ENCODE peak calls at places on chromosomes 6 and 20, in nine cellular contexts. One of them, this sample, is unnamed.

GRCh38 chr20:38999965-39000910 is 38.1 kb downstream of the DHX35 start:
- DNase-seq in left lung: no peak
- DNase-seq in stimulated activated CD4-positive, alpha-beta T cell treated with anti-CD3 and anti-CD28 coated beads, TNF-alpha, amount 100 ng/mL, for 48 hours: no peak
- DNase-seq in nucleus accumbens: no peak
- DNase-seq in GM04504: no peak
- DNase-seq in activated CD4-positive, CD25-positive, alpha-beta regulatory T cell: no peak
- DNase-seq in stimulated activated CD8-positive, alpha-beta memory T cell treated with anti-CD3 and anti-CD28 coated beads, Interleukin-2, amount 100 ng/mL, for 1 hour: no peak
- DNase-seq in mesenchymal stem cell: no peak
- DNase-seq in HFFc6: no peak
- DNase-seq in this sample: no peak

GRCh38 chr20:37133952-37134351 is 38.2 kb upstream of the RBL1 start:
- DNase-seq in GM04504: no peak
- DNase-seq in stimulated activated CD4-positive, alpha-beta T cell treated with anti-CD3 and anti-CD28 coated beads, TNF-alpha, amount 100 ng/mL, for 48 hours: no peak
- DNase-seq in mesenchymal stem cell: no peak
- DNase-seq in HFFc6: no peak
- DNase-seq in nucleus accumbens: no peak
- DNase-seq in stimulated activated CD8-positive, alpha-beta memory T cell treated with anti-CD3 and anti-CD28 coated beads, Interleukin-2, amount 100 ng/mL, for 1 hour: no peak
- DNase-seq in activated CD4-positive, CD25-positive, alpha-beta regulatory T cell: no peak
- DNase-seq in left lung: no peak
- DNase-seq in this sample: no peak

GRCh38 chr6:7644394-7644793 is 54.4 kb downstream of the SNRNP48 start:
- DNase-seq in activated CD4-positive, CD25-positive, alpha-beta regulatory T cell: no peak
- DNase-seq in left lung: no peak
- DNase-seq in HFFc6: no peak
- DNase-seq in GM04504: no peak
- DNase-seq in nucleus accumbens: no peak
- DNase-seq in stimulated activated CD4-positive, alpha-beta T cell treated with anti-CD3 and anti-CD28 coated beads, TNF-alpha, amount 100 ng/mL, for 48 hours: no peak
- DNase-seq in stimulated activated CD8-positive, alpha-beta memory T cell treated with anti-CD3 and anti-CD28 coated beads, Interleukin-2, amount 100 ng/mL, for 1 hour: no peak
- DNase-seq in mesenchymal stem cell: no peak
- DNase-seq in this sample: no peak

GRCh38 chr20:58306421-58307261 is 2.9 kb upstream of the RAB22A start:
- DNase-seq in mesenchymal stem cell: peak; percentile 65
- DNase-seq in nucleus accumbens: no peak
- DNase-seq in stimulated activated CD8-positive, alpha-beta memory T cell treated with anti-CD3 and anti-CD28 coated beads, Interleukin-2, amount 100 ng/mL, for 1 hour: peak; percentile 51
- DNase-seq in left lung: peak; percentile 79
- DNase-seq in HFFc6: no peak
- DNase-seq in GM04504: no peak
- DNase-seq in activated CD4-positive, CD25-positive, alpha-beta regulatory T cell: peak; percentile 18
- DNase-seq in stimulated activated CD4-positive, alpha-beta T cell treated with anti-CD3 and anti-CD28 coated beads, TNF-alpha, amount 100 ng/mL, for 48 hours: peak; percentile 47
- DNase-seq in this sample: peak; percentile 56

GRCh38 chr6:119887671-119888070 is 538.1 kb upstream of the MAN1A1 start:
- DNase-seq in left lung: no peak
- DNase-seq in mesenchymal stem cell: no peak
- DNase-seq in nucleus accumbens: no peak
- DNase-seq in GM04504: no peak
- DNase-seq in stimulated activated CD4-positive, alpha-beta T cell treated with anti-CD3 and anti-CD28 coated beads, TNF-alpha, amount 100 ng/mL, for 48 hours: no peak
- DNase-seq in activated CD4-positive, CD25-positive, alpha-beta regulatory T cell: no peak
- DNase-seq in HFFc6: no peak
- DNase-seq in stimulated activated CD8-positive, alpha-beta memory T cell treated with anti-CD3 and anti-CD28 coated beads, Interleukin-2, amount 100 ng/mL, for 1 hour: no peak
- DNase-seq in this sample: no peak

GRCh38 chr20:45545754-45546453 is 1.3 kb downstream of the EPPIN start:
- DNase-seq in mesenchymal stem cell: peak; percentile 23
- DNase-seq in stimulated activated CD4-positive, alpha-beta T cell treated with anti-CD3 and anti-CD28 coated beads, TNF-alpha, amount 100 ng/mL, for 48 hours: no peak
- DNase-seq in GM04504: peak; percentile 3
- DNase-seq in left lung: no peak
- DNase-seq in activated CD4-positive, CD25-positive, alpha-beta regulatory T cell: no peak
- DNase-seq in stimulated activated CD8-positive, alpha-beta memory T cell treated with anti-CD3 and anti-CD28 coated beads, Interleukin-2, amount 100 ng/mL, for 1 hour: no peak
- DNase-seq in nucleus accumbens: no peak
- DNase-seq in HFFc6: peak; percentile 14
- DNase-seq in this sample: peak; percentile 56

GRCh38 chr6:157374889-157375443 is 6.0 kb upstream of the ZDHHC14 start:
- DNase-seq in nucleus accumbens: no peak
- DNase-seq in left lung: no peak
- DNase-seq in stimulated activated CD8-positive, alpha-beta memory T cell treated with anti-CD3 and anti-CD28 coated beads, Interleukin-2, amount 100 ng/mL, for 1 hour: no peak
- DNase-seq in activated CD4-positive, CD25-positive, alpha-beta regulatory T cell: no peak
- DNase-seq in HFFc6: no peak
- DNase-seq in mesenchymal stem cell: no peak
- DNase-seq in GM04504: no peak
- DNase-seq in stimulated activated CD4-positive, alpha-beta T cell treated with anti-CD3 and anti-CD28 coated beads, TNF-alpha, amount 100 ng/mL, for 48 hours: no peak
- DNase-seq in this sample: no peak

GRCh38 chr6:106763361-106763760 is 134.0 kb downstream of the QRSL1 start:
- DNase-seq in stimulated activated CD8-positive, alpha-beta memory T cell treated with anti-CD3 and anti-CD28 coated beads, Interleukin-2, amount 100 ng/mL, for 1 hour: no peak
- DNase-seq in activated CD4-positive, CD25-positive, alpha-beta regulatory T cell: no peak
- DNase-seq in mesenchymal stem cell: no peak
- DNase-seq in HFFc6: no peak
- DNase-seq in nucleus accumbens: no peak
- DNase-seq in GM04504: no peak
- DNase-seq in left lung: no peak
- DNase-seq in stimulated activated CD4-positive, alpha-beta T cell treated with anti-CD3 and anti-CD28 coated beads, TNF-alpha, amount 100 ng/mL, for 48 hours: no peak
- DNase-seq in this sample: no peak

GRCh38 chr6:15076565-15076964 is 169.3 kb upstream of the JARID2 start:
- DNase-seq in stimulated activated CD4-positive, alpha-beta T cell treated with anti-CD3 and anti-CD28 coated beads, TNF-alpha, amount 100 ng/mL, for 48 hours: no peak
- DNase-seq in mesenchymal stem cell: no peak
- DNase-seq in HFFc6: no peak
- DNase-seq in nucleus accumbens: no peak
- DNase-seq in GM04504: no peak
- DNase-seq in stimulated activated CD8-positive, alpha-beta memory T cell treated with anti-CD3 and anti-CD28 coated beads, Interleukin-2, amount 100 ng/mL, for 1 hour: no peak
- DNase-seq in activated CD4-positive, CD25-positive, alpha-beta regulatory T cell: no peak
- DNase-seq in left lung: no peak
- DNase-seq in this sample: no peak

GRCh38 chr20:9179193-9179802 is 110.4 kb downstream of the PLCB4 start:
- DNase-seq in left lung: no peak
- DNase-seq in HFFc6: peak; percentile 25
- DNase-seq in GM04504: no peak
- DNase-seq in mesenchymal stem cell: peak; percentile 43
- DNase-seq in stimulated activated CD4-positive, alpha-beta T cell treated with anti-CD3 and anti-CD28 coated beads, TNF-alpha, amount 100 ng/mL, for 48 hours: no peak
- DNase-seq in nucleus accumbens: no peak
- DNase-seq in stimulated activated CD8-positive, alpha-beta memory T cell treated with anti-CD3 and anti-CD28 coated beads, Interleukin-2, amount 100 ng/mL, for 1 hour: no peak
- DNase-seq in activated CD4-positive, CD25-positive, alpha-beta regulatory T cell: no peak
- DNase-seq in this sample: no peak

GRCh38 chr6:39206250-39206721 is 23.0 kb downstream of the KCNK5 start:
- DNase-seq in stimulated activated CD4-positive, alpha-beta T cell treated with anti-CD3 and anti-CD28 coated beads, TNF-alpha, amount 100 ng/mL, for 48 hours: no peak
- DNase-seq in left lung: no peak
- DNase-seq in GM04504: no peak
- DNase-seq in HFFc6: no peak
- DNase-seq in activated CD4-positive, CD25-positive, alpha-beta regulatory T cell: no peak
- DNase-seq in nucleus accumbens: no peak
- DNase-seq in mesenchymal stem cell: no peak
- DNase-seq in stimulated activated CD8-positive, alpha-beta memory T cell treated with anti-CD3 and anti-CD28 coated beads, Interleukin-2, amount 100 ng/mL, for 1 hour: no peak
- DNase-seq in this sample: no peak

GRCh38 chr20:63028461-63028921 is 21.7 kb upstream of the BHLHE23 start:
- DNase-seq in activated CD4-positive, CD25-positive, alpha-beta regulatory T cell: no peak
- DNase-seq in stimulated activated CD8-positive, alpha-beta memory T cell treated with anti-CD3 and anti-CD28 coated beads, Interleukin-2, amount 100 ng/mL, for 1 hour: no peak
- DNase-seq in stimulated activated CD4-positive, alpha-beta T cell treated with anti-CD3 and anti-CD28 coated beads, TNF-alpha, amount 100 ng/mL, for 48 hours: no peak
- DNase-seq in nucleus accumbens: no peak
- DNase-seq in mesenchymal stem cell: no peak
- DNase-seq in HFFc6: no peak
- DNase-seq in left lung: peak; percentile 62
- DNase-seq in GM04504: no peak
- DNase-seq in this sample: peak; percentile 82

GRCh38 chr6:69883551-69883950 is 17.2 kb downstream of the COL19A1 start:
- DNase-seq in nucleus accumbens: no peak
- DNase-seq in mesenchymal stem cell: peak; percentile 32
- DNase-seq in activated CD4-positive, CD25-positive, alpha-beta regulatory T cell: no peak
- DNase-seq in left lung: no peak
- DNase-seq in stimulated activated CD4-positive, alpha-beta T cell treated with anti-CD3 and anti-CD28 coated beads, TNF-alpha, amount 100 ng/mL, for 48 hours: no peak
- DNase-seq in stimulated activated CD8-positive, alpha-beta memory T cell treated with anti-CD3 and anti-CD28 coated beads, Interleukin-2, amount 100 ng/mL, for 1 hour: no peak
- DNase-seq in HFFc6: no peak
- DNase-seq in GM04504: no peak
- DNase-seq in this sample: no peak

GRCh38 chr6:33590531-33591198 is 10.6 kb upstream of the BAK1 start:
- DNase-seq in activated CD4-positive, CD25-positive, alpha-beta regulatory T cell: no peak
- DNase-seq in HFFc6: peak; percentile 22
- DNase-seq in left lung: peak; percentile 86
- DNase-seq in mesenchymal stem cell: no peak
- DNase-seq in nucleus accumbens: no peak
- DNase-seq in stimulated activated CD4-positive, alpha-beta T cell treated with anti-CD3 and anti-CD28 coated beads, TNF-alpha, amount 100 ng/mL, for 48 hours: no peak
- DNase-seq in GM04504: no peak
- DNase-seq in stimulated activated CD8-positive, alpha-beta memory T cell treated with anti-CD3 and anti-CD28 coated beads, Interleukin-2, amount 100 ng/mL, for 1 hour: no peak
- DNase-seq in this sample: no peak

GRCh38 chr6:110746680-110747079 is 68.6 kb downstream of the CDK19 start:
- DNase-seq in stimulated activated CD8-positive, alpha-beta memory T cell treated with anti-CD3 and anti-CD28 coated beads, Interleukin-2, amount 100 ng/mL, for 1 hour: no peak
- DNase-seq in mesenchymal stem cell: no peak
- DNase-seq in nucleus accumbens: no peak
- DNase-seq in GM04504: no peak
- DNase-seq in stimulated activated CD4-positive, alpha-beta T cell treated with anti-CD3 and anti-CD28 coated beads, TNF-alpha, amount 100 ng/mL, for 48 hours: no peak
- DNase-seq in left lung: no peak
- DNase-seq in HFFc6: no peak
- DNase-seq in activated CD4-positive, CD25-positive, alpha-beta regulatory T cell: no peak
- DNase-seq in this sample: no peak

GRCh38 chr6:110529355-110529754 is 52.9 kb upstream of the SLC22A16 start:
- DNase-seq in nucleus accumbens: no peak
- DNase-seq in activated CD4-positive, CD25-positive, alpha-beta regulatory T cell: no peak
- DNase-seq in mesenchymal stem cell: peak; percentile 87
- DNase-seq in stimulated activated CD4-positive, alpha-beta T cell treated with anti-CD3 and anti-CD28 coated beads, TNF-alpha, amount 100 ng/mL, for 48 hours: no peak
- DNase-seq in left lung: no peak
- DNase-seq in HFFc6: peak; percentile 81
- DNase-seq in GM04504: no peak
- DNase-seq in stimulated activated CD8-positive, alpha-beta memory T cell treated with anti-CD3 and anti-CD28 coated beads, Interleukin-2, amount 100 ng/mL, for 1 hour: no peak
- DNase-seq in this sample: no peak

GRCh38 chr6:41692080-41692675 is 43.2 kb downstream of the TFEB start:
- DNase-seq in nucleus accumbens: no peak
- DNase-seq in mesenchymal stem cell: no peak
- DNase-seq in GM04504: no peak
- DNase-seq in activated CD4-positive, CD25-positive, alpha-beta regulatory T cell: no peak
- DNase-seq in left lung: no peak
- DNase-seq in stimulated activated CD8-positive, alpha-beta memory T cell treated with anti-CD3 and anti-CD28 coated beads, Interleukin-2, amount 100 ng/mL, for 1 hour: no peak
- DNase-seq in HFFc6: no peak
- DNase-seq in stimulated activated CD4-positive, alpha-beta T cell treated with anti-CD3 and anti-CD28 coated beads, TNF-alpha, amount 100 ng/mL, for 48 hours: no peak
- DNase-seq in this sample: no peak

GRCh38 chr6:41063884-41064285 is 8.3 kb downstream of the OARD1 start:
- DNase-seq in left lung: no peak
- DNase-seq in nucleus accumbens: no peak
- DNase-seq in activated CD4-positive, CD25-positive, alpha-beta regulatory T cell: no peak
- DNase-seq in mesenchymal stem cell: no peak
- DNase-seq in stimulated activated CD8-positive, alpha-beta memory T cell treated with anti-CD3 and anti-CD28 coated beads, Interleukin-2, amount 100 ng/mL, for 1 hour: no peak
- DNase-seq in HFFc6: no peak
- DNase-seq in stimulated activated CD4-positive, alpha-beta T cell treated with anti-CD3 and anti-CD28 coated beads, TNF-alpha, amount 100 ng/mL, for 48 hours: no peak
- DNase-seq in GM04504: no peak
- DNase-seq in this sample: no peak

GRCh38 chr6:163536770-163537169 is 122.3 kb downstream of the QKI start:
- DNase-seq in nucleus accumbens: no peak
- DNase-seq in left lung: no peak
- DNase-seq in mesenchymal stem cell: peak; percentile 48
- DNase-seq in HFFc6: no peak
- DNase-seq in stimulated activated CD4-positive, alpha-beta T cell treated with anti-CD3 and anti-CD28 coated beads, TNF-alpha, amount 100 ng/mL, for 48 hours: no peak
- DNase-seq in GM04504: no peak
- DNase-seq in activated CD4-positive, CD25-positive, alpha-beta regulatory T cell: no peak
- DNase-seq in stimulated activated CD8-positive, alpha-beta memory T cell treated with anti-CD3 and anti-CD28 coated beads, Interleukin-2, amount 100 ng/mL, for 1 hour: no peak
- DNase-seq in this sample: no peak

GRCh38 chr6:39834278-39834677 is 42.1 kb downstream of the DAAM2 start:
- DNase-seq in left lung: no peak
- DNase-seq in stimulated activated CD8-positive, alpha-beta memory T cell treated with anti-CD3 and anti-CD28 coated beads, Interleukin-2, amount 100 ng/mL, for 1 hour: no peak
- DNase-seq in mesenchymal stem cell: no peak
- DNase-seq in nucleus accumbens: peak; percentile 58
- DNase-seq in GM04504: no peak
- DNase-seq in activated CD4-positive, CD25-positive, alpha-beta regulatory T cell: no peak
- DNase-seq in stimulated activated CD4-positive, alpha-beta T cell treated with anti-CD3 and anti-CD28 coated beads, TNF-alpha, amount 100 ng/mL, for 48 hours: no peak
- DNase-seq in HFFc6: no peak
- DNase-seq in this sample: no peak

GRCh38 chr6:8983202-8983688 is 547.9 kb upstream of the SLC35B3 start:
- DNase-seq in left lung: peak; percentile 80
- DNase-seq in GM04504: peak; percentile 33
- DNase-seq in stimulated activated CD8-positive, alpha-beta memory T cell treated with anti-CD3 and anti-CD28 coated beads, Interleukin-2, amount 100 ng/mL, for 1 hour: peak; percentile 8
- DNase-seq in mesenchymal stem cell: peak; percentile 63
- DNase-seq in HFFc6: peak; percentile 56
- DNase-seq in activated CD4-positive, CD25-positive, alpha-beta regulatory T cell: no peak
- DNase-seq in nucleus accumbens: peak; percentile 34
- DNase-seq in stimulated activated CD4-positive, alpha-beta T cell treated with anti-CD3 and anti-CD28 coated beads, TNF-alpha, amount 100 ng/mL, for 48 hours: peak; percentile 27
- DNase-seq in this sample: peak; percentile 81

GRCh38 chr6:11459002-11459658 is 78.4 kb upstream of the TMEM170B start:
- DNase-seq in mesenchymal stem cell: no peak
- DNase-seq in stimulated activated CD8-positive, alpha-beta memory T cell treated with anti-CD3 and anti-CD28 coated beads, Interleukin-2, amount 100 ng/mL, for 1 hour: no peak
- DNase-seq in HFFc6: no peak
- DNase-seq in left lung: no peak
- DNase-seq in activated CD4-positive, CD25-positive, alpha-beta regulatory T cell: no peak
- DNase-seq in stimulated activated CD4-positive, alpha-beta T cell treated with anti-CD3 and anti-CD28 coated beads, TNF-alpha, amount 100 ng/mL, for 48 hours: no peak
- DNase-seq in GM04504: no peak
- DNase-seq in nucleus accumbens: no peak
- DNase-seq in this sample: peak; percentile 83

GRCh38 chr6:148612043-148612442 is 134.8 kb upstream of the UST start:
- DNase-seq in GM04504: no peak
- DNase-seq in nucleus accumbens: no peak
- DNase-seq in HFFc6: no peak
- DNase-seq in stimulated activated CD4-positive, alpha-beta T cell treated with anti-CD3 and anti-CD28 coated beads, TNF-alpha, amount 100 ng/mL, for 48 hours: no peak
- DNase-seq in left lung: no peak
- DNase-seq in stimulated activated CD8-positive, alpha-beta memory T cell treated with anti-CD3 and anti-CD28 coated beads, Interleukin-2, amount 100 ng/mL, for 1 hour: no peak
- DNase-seq in activated CD4-positive, CD25-positive, alpha-beta regulatory T cell: no peak
- DNase-seq in mesenchymal stem cell: no peak
- DNase-seq in this sample: no peak

GRCh38 chr20:41352666-41353065 is 12.0 kb downstream of the LPIN3 start:
- DNase-seq in left lung: no peak
- DNase-seq in stimulated activated CD4-positive, alpha-beta T cell treated with anti-CD3 and anti-CD28 coated beads, TNF-alpha, amount 100 ng/mL, for 48 hours: no peak
- DNase-seq in mesenchymal stem cell: no peak
- DNase-seq in stimulated activated CD8-positive, alpha-beta memory T cell treated with anti-CD3 and anti-CD28 coated beads, Interleukin-2, amount 100 ng/mL, for 1 hour: no peak
- DNase-seq in nucleus accumbens: no peak
- DNase-seq in activated CD4-positive, CD25-positive, alpha-beta regulatory T cell: no peak
- DNase-seq in GM04504: no peak
- DNase-seq in HFFc6: no peak
- DNase-seq in this sample: no peak

GRCh38 chr6:81997091-81997926 is 244.8 kb upstream of the TENT5A start:
- DNase-seq in stimulated activated CD8-positive, alpha-beta memory T cell treated with anti-CD3 and anti-CD28 coated beads, Interleukin-2, amount 100 ng/mL, for 1 hour: no peak
- DNase-seq in GM04504: peak; percentile 80
- DNase-seq in left lung: no peak
- DNase-seq in stimulated activated CD4-positive, alpha-beta T cell treated with anti-CD3 and anti-CD28 coated beads, TNF-alpha, amount 100 ng/mL, for 48 hours: no peak
- DNase-seq in HFFc6: peak; percentile 89
- DNase-seq in mesenchymal stem cell: peak; percentile 86
- DNase-seq in nucleus accumbens: no peak
- DNase-seq in activated CD4-positive, CD25-positive, alpha-beta regulatory T cell: no peak
- DNase-seq in this sample: no peak

GRCh38 chr6:11911535-11911934 is 100.6 kb upstream of the HIVEP1 start:
- DNase-seq in HFFc6: peak; percentile 65
- DNase-seq in left lung: no peak
- DNase-seq in mesenchymal stem cell: no peak
- DNase-seq in stimulated activated CD4-positive, alpha-beta T cell treated with anti-CD3 and anti-CD28 coated beads, TNF-alpha, amount 100 ng/mL, for 48 hours: no peak
- DNase-seq in GM04504: no peak
- DNase-seq in stimulated activated CD8-positive, alpha-beta memory T cell treated with anti-CD3 and anti-CD28 coated beads, Interleukin-2, amount 100 ng/mL, for 1 hour: no peak
- DNase-seq in nucleus accumbens: no peak
- DNase-seq in activated CD4-positive, CD25-positive, alpha-beta regulatory T cell: no peak
- DNase-seq in this sample: no peak

GRCh38 chr6:148533309-148534107 is 190.9 kb downstream of the SASH1 start:
- DNase-seq in stimulated activated CD4-positive, alpha-beta T cell treated with anti-CD3 and anti-CD28 coated beads, TNF-alpha, amount 100 ng/mL, for 48 hours: no peak
- DNase-seq in left lung: no peak
- DNase-seq in mesenchymal stem cell: no peak
- DNase-seq in GM04504: no peak
- DNase-seq in HFFc6: no peak
- DNase-seq in stimulated activated CD8-positive, alpha-beta memory T cell treated with anti-CD3 and anti-CD28 coated beads, Interleukin-2, amount 100 ng/mL, for 1 hour: no peak
- DNase-seq in nucleus accumbens: no peak
- DNase-seq in activated CD4-positive, CD25-positive, alpha-beta regulatory T cell: no peak
- DNase-seq in this sample: peak; percentile 36

GRCh38 chr6:167652701-167653095 is 174.0 kb upstream of the AFDN start:
- DNase-seq in activated CD4-positive, CD25-positive, alpha-beta regulatory T cell: no peak
- DNase-seq in stimulated activated CD8-positive, alpha-beta memory T cell treated with anti-CD3 and anti-CD28 coated beads, Interleukin-2, amount 100 ng/mL, for 1 hour: no peak
- DNase-seq in nucleus accumbens: no peak
- DNase-seq in GM04504: no peak
- DNase-seq in HFFc6: no peak
- DNase-seq in mesenchymal stem cell: no peak
- DNase-seq in left lung: no peak
- DNase-seq in stimulated activated CD4-positive, alpha-beta T cell treated with anti-CD3 and anti-CD28 coated beads, TNF-alpha, amount 100 ng/mL, for 48 hours: no peak
- DNase-seq in this sample: no peak

GRCh38 chr6:157080986-157081391 is 242.3 kb downstream of the TMEM242 start:
- DNase-seq in mesenchymal stem cell: no peak
- DNase-seq in nucleus accumbens: no peak
- DNase-seq in left lung: no peak
- DNase-seq in stimulated activated CD4-positive, alpha-beta T cell treated with anti-CD3 and anti-CD28 coated beads, TNF-alpha, amount 100 ng/mL, for 48 hours: no peak
- DNase-seq in stimulated activated CD8-positive, alpha-beta memory T cell treated with anti-CD3 and anti-CD28 coated beads, Interleukin-2, amount 100 ng/mL, for 1 hour: no peak
- DNase-seq in GM04504: no peak
- DNase-seq in HFFc6: no peak
- DNase-seq in activated CD4-positive, CD25-positive, alpha-beta regulatory T cell: no peak
- DNase-seq in this sample: no peak

GRCh38 chr6:87074051-87074711 is 20.7 kb downstream of the CGA start:
- DNase-seq in nucleus accumbens: no peak
- DNase-seq in mesenchymal stem cell: no peak
- DNase-seq in HFFc6: no peak
- DNase-seq in stimulated activated CD8-positive, alpha-beta memory T cell treated with anti-CD3 and anti-CD28 coated beads, Interleukin-2, amount 100 ng/mL, for 1 hour: no peak
- DNase-seq in stimulated activated CD4-positive, alpha-beta T cell treated with anti-CD3 and anti-CD28 coated beads, TNF-alpha, amount 100 ng/mL, for 48 hours: no peak
- DNase-seq in GM04504: no peak
- DNase-seq in left lung: no peak
- DNase-seq in activated CD4-positive, CD25-positive, alpha-beta regulatory T cell: no peak
- DNase-seq in this sample: no peak

GRCh38 chr6:134909701-134910595 is 40.0 kb downstream of the ALDH8A1 start:
- DNase-seq in mesenchymal stem cell: no peak
- DNase-seq in GM04504: no peak
- DNase-seq in stimulated activated CD4-positive, alpha-beta T cell treated with anti-CD3 and anti-CD28 coated beads, TNF-alpha, amount 100 ng/mL, for 48 hours: no peak
- DNase-seq in stimulated activated CD8-positive, alpha-beta memory T cell treated with anti-CD3 and anti-CD28 coated beads, Interleukin-2, amount 100 ng/mL, for 1 hour: no peak
- DNase-seq in HFFc6: no peak
- DNase-seq in activated CD4-positive, CD25-positive, alpha-beta regulatory T cell: no peak
- DNase-seq in left lung: no peak
- DNase-seq in nucleus accumbens: no peak
- DNase-seq in this sample: no peak

This sample was measured in Karpas-422.